ENCODE peak calls at places on chromosomes 16 and 17, in eight cellular contexts. G, W, E, B, F, K, R and N are unnamed samples.
A peak's percentile ranks its signal among the peaks of the same experiment; 100 is the strongest.

GRCh38 chr17:36675250-36675649 is 73.9 kb downstream of the MRM1 start:
- DNase-seq in R (no peak), K (no peak), F (no peak), B (no peak), W (no peak), E (no peak), G (no peak), N (no peak)

GRCh38 chr17:57459286-57459915 is 203.1 kb downstream of the MSI2 start:
- DNase-seq in K (no peak), W (no peak), E (no peak), G (peak; percentile 67), F (no peak), B (no peak), R (no peak), N (no peak)

GRCh38 chr17:36602030-36602737 is 801 bp downstream of the MRM1 start:
- DNase-seq in E (no peak), F (no peak), R (no peak), G (no peak), B (no peak), W (peak; percentile 65), K (no peak), N (no peak)

GRCh38 chr16:81632392-81633146 is 146.5 kb upstream of the PLCG2 start:
- DNase-seq in K (no peak), G (peak; percentile 74), B (no peak), E (no peak), F (no peak), R (no peak), W (no peak), N (peak; percentile 49)

GRCh38 chr16:19218581-19218980 is 50.5 kb downstream of the SYT17 start:
- DNase-seq in B (no peak), E (no peak), F (no peak), G (no peak), W (no peak), K (no peak), R (no peak), N (no peak)

GRCh38 chr17:29243792-29244191 is 2.9 kb upstream of the CRYBA1 start:
- DNase-seq in F (no peak), K (peak; percentile 80), B (no peak), R (no peak), G (peak; percentile 46), E (peak; percentile 68), W (no peak), N (no peak)

GRCh38 chr16:81446318-81447275 is 2.0 kb downstream of the CMIP start:
- DNase-seq in K (peak; percentile 55), B (no peak), G (no peak), R (no peak), F (no peak), E (no peak), W (peak; percentile 53), N (peak; percentile 60)

GRCh38 chr17:49512296-49513043 is 17.4 kb downstream of the NGFR start:
- DNase-seq in B (no peak), R (no peak), F (peak; percentile 60), E (no peak), W (no peak), K (no peak), G (no peak), N (no peak)

GRCh38 chr17:39920218-39921210 is 2.1 kb upstream of the GSDMB start:
- DNase-seq in W (no peak), G (no peak), K (no peak), E (no peak), B (no peak), F (no peak), R (no peak), N (no peak)

GRCh38 chr17:17414316-17414937 is 62.4 kb upstream of the MED9 start:
- DNase-seq in F (peak; percentile 64), R (no peak), W (no peak), K (no peak), E (no peak), B (no peak), G (no peak), N (no peak)

GRCh38 chr16:1441391-1441829 is 2.9 kb downstream of the CCDC154 start:
- DNase-seq in B (no peak), W (no peak), K (no peak), R (no peak), E (no peak), G (no peak), F (no peak), N (no peak)

GRCh38 chr17:21211825-21212479 is 2.0 kb downstream of the TMEM11 start:
- DNase-seq in R (no peak), B (no peak), F (no peak), K (no peak), E (no peak), G (no peak), W (no peak), N (no peak)

GRCh38 chr16:70687172-70687531 is 1.3 kb upstream of the MTSS2 start:
- DNase-seq in G (peak; percentile 32), F (no peak), K (no peak), E (no peak), W (no peak), R (no peak), B (no peak), N (no peak)

GRCh38 chr16:70689970-70690905 is 4.4 kb upstream of the MTSS2 start:
- DNase-seq in B (no peak), E (no peak), K (no peak), G (no peak), W (no peak), F (no peak), R (no peak), N (no peak)

GRCh38 chr16:70688266-70688742 is 2.5 kb upstream of the MTSS2 start:
- DNase-seq in F (peak; percentile 92), W (no peak), G (no peak), B (peak; percentile 80), E (no peak), K (peak; percentile 77), R (no peak), N (peak; percentile 57)

GRCh38 chr16:70687671-70688265 is 1.9 kb upstream of the MTSS2 start:
- DNase-seq in K (no peak), W (no peak), G (no peak), F (no peak), B (no peak), E (no peak), R (no peak), N (no peak)

GRCh38 chr16:70689035-70689969 is 3.4 kb upstream of the MTSS2 start:
- DNase-seq in B (no peak), F (peak; percentile 92), G (no peak), R (no peak), W (no peak), E (no peak), K (no peak), N (peak; percentile 86)
- TF ChIP-seq EP300 in B (no peak), F (no peak), G (no peak), R (no peak), W (no peak), E (no peak), K (no peak), N (no peak)

DNA sequence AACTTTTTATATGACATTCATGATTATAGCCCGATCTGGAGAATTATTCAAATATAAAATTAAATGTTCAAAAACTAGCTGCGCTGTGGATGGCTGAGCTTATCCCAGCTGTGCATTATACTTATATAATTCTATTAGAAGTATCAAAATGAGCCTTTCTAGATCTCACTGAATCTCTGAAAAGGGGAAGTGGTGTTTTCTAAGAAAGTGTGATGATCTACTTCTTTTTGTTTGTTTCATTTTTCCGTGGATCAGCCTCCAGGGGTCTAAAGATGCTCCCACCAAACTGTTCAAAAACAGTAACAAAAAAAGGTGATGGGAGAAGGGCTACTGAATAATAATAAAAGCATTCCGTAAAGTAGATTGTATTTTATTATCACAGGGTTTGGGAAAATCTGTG is 411.3 kb upstream of the PSMD7 start:
- DNase-seq in R (no peak), F (no peak), K (no peak), B (no peak), E (no peak), W (no peak), G (no peak), N (no peak)
- H3K27me3 ChIP-seq in R (peaks cover 1% of the 10 kb centered on the region), F (no peaks in the 10 kb centered on the region), K (no peaks in the 10 kb centered on the region), B (no peaks in the 10 kb centered on the region), E (peaks cover 3% of the 10 kb centered on the region), W (no peaks in the 10 kb centered on the region), G (peaks cover 5% of the 10 kb centered on the region), N (peaks cover 15% of the 10 kb centered on the region)

GRCh38 chr16:69793521-69793920 is 31.4 kb downstream of the WWP2 start:
- DNase-seq in K (no peak), F (no peak), B (no peak), W (no peak), R (no peak), E (no peak), G (no peak), N (no peak)

GRCh38 chr16:69798466-69798865 is 36.3 kb downstream of the WWP2 start:
- DNase-seq in E (no peak), W (no peak), G (no peak), F (no peak), K (no peak), R (no peak), B (no peak), N (no peak)

GRCh38 chr16:69799601-69800000 is 37.5 kb downstream of the WWP2 start:
- DNase-seq in W (no peak), E (no peak), R (no peak), B (no peak), F (no peak), G (no peak), K (no peak), N (no peak)

DNA sequence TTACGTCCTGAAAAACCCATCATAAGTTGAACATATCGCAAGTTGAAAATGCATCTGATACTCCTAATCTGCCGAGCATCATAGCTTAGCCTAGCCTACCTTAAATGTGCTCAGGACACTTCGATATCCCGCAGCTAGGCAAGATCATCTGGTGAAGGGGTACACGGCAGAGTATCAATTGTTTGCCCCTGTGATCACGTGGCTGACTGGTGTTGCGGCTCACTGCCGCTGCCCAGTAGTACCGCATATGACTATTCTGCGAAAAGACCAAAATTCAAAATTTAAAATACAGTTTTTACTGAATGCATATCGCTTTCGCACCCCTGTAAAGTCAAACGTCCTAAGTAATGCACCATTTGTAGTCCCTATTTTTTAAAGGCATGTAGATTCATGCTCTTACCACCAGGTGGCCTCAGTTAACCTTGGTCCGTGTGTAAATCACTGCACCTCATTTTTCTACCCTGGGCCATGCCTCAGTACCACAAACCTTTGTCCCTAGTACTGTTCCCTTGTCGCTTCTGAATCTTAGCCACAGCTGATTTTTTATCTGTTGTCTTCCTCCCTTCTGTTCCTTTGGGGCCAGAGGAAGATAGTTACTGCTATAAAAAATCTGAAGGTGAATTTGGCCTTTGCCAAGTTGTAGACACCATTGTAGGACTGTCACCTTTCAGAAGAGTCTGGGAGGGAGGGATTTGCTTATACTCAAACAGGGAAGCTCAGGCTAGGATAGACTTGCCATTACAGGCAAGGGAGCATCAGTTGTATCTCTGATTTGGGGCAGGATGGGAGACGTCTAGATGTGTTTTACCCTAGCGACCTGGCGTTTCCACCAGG is 34.4 kb downstream of the WWP2 start:
- DNase-seq in R (no peak), K (peak; percentile 66), W (peak; percentile 60), G (peak; percentile 61), B (peak; percentile 43), F (peak; percentile 69), E (no peak), N (no peak)
- TF ChIP-seq EP300 in R (no peak), K (no peak), W (peak; percentile 94), G (no peak), B (no peak), F (no peak), E (no peak), N (no peak)

DNA sequence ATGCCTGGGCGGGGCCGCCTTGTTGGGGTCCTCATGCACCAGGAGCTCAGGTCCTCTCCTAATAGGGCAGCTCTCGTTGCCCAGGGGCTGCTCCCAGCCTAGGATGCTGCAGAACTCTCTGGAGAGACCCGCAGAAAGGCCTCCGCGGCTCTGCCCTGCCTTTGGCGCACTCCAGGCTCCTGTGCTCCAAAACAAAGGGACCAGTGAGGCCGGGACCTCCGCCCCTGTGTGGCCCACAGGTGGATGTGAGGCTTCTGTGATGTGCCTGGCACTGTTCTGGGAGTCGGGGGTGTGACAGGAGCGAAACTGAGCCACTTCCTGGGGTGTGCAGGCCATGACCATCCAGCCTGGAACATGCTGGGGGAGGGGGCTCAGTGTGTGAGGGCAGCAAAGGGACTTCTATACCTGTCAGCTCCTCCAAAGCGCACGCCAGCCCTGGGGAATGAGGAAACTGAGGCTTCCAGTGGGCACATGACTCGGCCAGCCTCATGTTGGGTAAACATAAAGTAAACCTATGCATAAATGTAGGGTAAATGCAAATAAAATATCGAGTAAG is 153.2 kb downstream of the IRF8 start:
- DNase-seq in E (no peak), F (peak; percentile 37), K (no peak), R (no peak), B (no peak), G (no peak), W (no peak), N (no peak)
- H3K27me3 ChIP-seq in E (no peaks in the 10 kb centered on the region), F (no peaks in the 10 kb centered on the region), K (peaks cover 74% of the 10 kb centered on the region), R (no peaks in the 10 kb centered on the region), B (no peaks in the 10 kb centered on the region), G (peaks cover 16% of the 10 kb centered on the region), W (no peaks in the 10 kb centered on the region), N (peaks cover 16% of the 10 kb centered on the region)